ENCODE peak calls at places on chromosomes 4 and X, in nine cellular contexts. X, M, U, L, J, T, W, A and K are unnamed samples.

GRCh38 chr4:95107635-95108034 is 349.9 kb downstream of the BMPR1B start:
- DNase-seq in X (no peak), M (no peak), U (no peak), L (no peak), J (no peak), T (no peak), W (peak), A (no peak), K (peak)

GRCh38 chr4:185912779-185913178 is 100.8 kb upstream of the SORBS2 start:
- DNase-seq in X (no peak), M (no peak), U (no peak), L (peak), J (peak), T (no peak), W (no peak), A (no peak), K (peak)

GRCh38 chr4:76955187-76955586 is 5.6 kb downstream of the SEPTIN11 start:
- DNase-seq in X (no peak), M (no peak), U (no peak), L (peak), J (no peak), T (peak), W (no peak), A (no peak), K (peak)

GRCh38 chr4:6076391-6076790 is 58.2 kb upstream of the C4orf50 start:
- DNase-seq in X (no peak), M (no peak), U (no peak), L (no peak), J (no peak), T (no peak), W (peak), A (no peak), K (no peak)

GRCh38 chr4:153521995-153522799 is 56.0 kb downstream of the TMEM131L start:
- DNase-seq in X (no peak), M (no peak), U (no peak), L (no peak), J (no peak), T (no peak), W (no peak), A (peak), K (no peak)

GRCh38 chr4:147247577-147247976 is 233.3 kb upstream of the EDNRA start:
- DNase-seq in X (no peak), M (no peak), U (peak), L (no peak), J (no peak), T (no peak), W (peak), A (no peak), K (peak)

GRCh38 chr4:102438396-102438795 is 62.8 kb upstream of the NFKB1 start:
- DNase-seq in X (no peak), M (no peak), U (no peak), L (peak), J (no peak), T (no peak), W (no peak), A (no peak), K (peak)

GRCh38 chr4:1290165-1290977 is 680 bp downstream of the MAEA start:
- DNase-seq in X (no peak), M (no peak), U (peak), L (peak), J (no peak), T (no peak), W (peak), A (no peak), K (no peak)

GRCh38 chr4:69049860-69050259 is 46.4 kb upstream of the UGT2B7 start:
- DNase-seq in X (no peak), M (no peak), U (no peak), L (no peak), J (no peak), T (no peak), W (no peak), A (no peak), K (peak)

GRCh38 chr4:144582975-144583374 is 63.0 kb upstream of the HHIP start:
- DNase-seq in X (no peak), M (no peak), U (no peak), L (peak), J (no peak), T (no peak), W (no peak), A (no peak), K (peak)

GRCh38 chrX:132467029-132467428 is 21.8 kb downstream of the MBNL3 start:
- DNase-seq in X (no peak), M (no peak), U (no peak), L (no peak), J (no peak), T (no peak), W (peak), A (no peak), K (peak)

GRCh38 chr4:144176476-144176875 is 36.0 kb upstream of the GYPA start:
- DNase-seq in X (no peak), M (no peak), U (no peak), L (no peak), J (no peak), T (no peak), W (no peak), A (no peak), K (peak)

GRCh38 chr4:43716721-43717395 is 731.8 kb downstream of the KCTD8 start:
- DNase-seq in X (no peak), M (no peak), U (no peak), L (no peak), J (no peak), T (peak), W (no peak), A (no peak), K (no peak)

GRCh38 chr4:182897601-182898478 is 19.3 kb downstream of the DCTD start:
- DNase-seq in X (no peak), M (no peak), U (no peak), L (no peak), J (peak), T (no peak), W (no peak), A (no peak), K (no peak)

GRCh38 chr4:117560329-117560728 is 474.0 kb upstream of the NDST3 start:
- DNase-seq in X (no peak), M (no peak), U (no peak), L (peak), J (no peak), T (peak), W (peak), A (no peak), K (peak)

GRCh38 chrX:38861489-38861888 is 60.2 kb downstream of the MID1IP1 start:
- DNase-seq in X (no peak), M (no peak), U (no peak), L (no peak), J (no peak), T (no peak), W (no peak), A (no peak), K (no peak)

GRCh38 chrX:64842492-64842891 is 133.8 kb downstream of the ZC4H2 start:
- DNase-seq in X (no peak), M (no peak), U (no peak), L (no peak), J (no peak), T (no peak), W (no peak), A (no peak), K (no peak)

GRCh38 chrX:131830400-131831184 is 192.5 kb upstream of the STK26 start:
- DNase-seq in X (peak), M (no peak), U (peak), L (peak), J (no peak), T (peak), W (peak), A (no peak), K (peak)

GRCh38 chr4:55791666-55792065 is 27.9 kb upstream of the EXOC1L start:
- DNase-seq in X (no peak), M (no peak), U (no peak), L (peak), J (no peak), T (no peak), W (no peak), A (no peak), K (peak)

GRCh38 chr4:80361329-80361900 is 25.9 kb downstream of the CFAP299 start:
- DNase-seq in X (no peak), M (no peak), U (no peak), L (peak), J (peak), T (peak), W (peak), A (no peak), K (peak)

GRCh38 chr4:16075061-16075460 is 8.8 kb downstream of the PROM1 start:
- DNase-seq in X (no peak), M (no peak), U (no peak), L (no peak), J (no peak), T (no peak), W (no peak), A (no peak), K (peak)

GRCh38 chr4:140326395-140326993 is 47.0 kb upstream of the SCOC start:
- DNase-seq in X (peak), M (no peak), U (peak), L (peak), J (no peak), T (peak), W (peak), A (no peak), K (peak)

GRCh38 chr4:1604706-1605205 is 79.4 kb downstream of the FAM53A start:
- DNase-seq in X (no peak), M (no peak), U (peak), L (peak), J (no peak), T (peak), W (peak), A (no peak), K (no peak)

GRCh38 chr4:90904018-90904417 is 776.8 kb downstream of the CCSER1 start:
- DNase-seq in X (no peak), M (no peak), U (no peak), L (no peak), J (no peak), T (no peak), W (no peak), A (no peak), K (peak)

GRCh38 chrX:150032742-150033141 is 94.5 kb upstream of the EOLA2 start:
- DNase-seq in X (peak), M (no peak), U (no peak), L (peak), J (no peak), T (no peak), W (peak), A (no peak), K (peak)

GRCh38 chr4:185654311-185654710 is 119.0 kb upstream of the PDLIM3 start:
- DNase-seq in X (no peak), M (no peak), U (no peak), L (no peak), J (no peak), T (peak), W (no peak), A (no peak), K (no peak)

GRCh38 chr4:123234966-123235365 is 161.6 kb upstream of the SPRY1 start:
- DNase-seq in X (no peak), M (no peak), U (no peak), L (no peak), J (no peak), T (no peak), W (no peak), A (no peak), K (no peak)